ENCODE peak calls at places on chromosomes 16 and 17, in ten cellular contexts. One of them, this sample, is unnamed.

GRCh38 chr16:29710227-29711219 is 31.5 kb downstream of the QPRT start:
- DNase-seq in CD8-positive, alpha-beta T cell: peak
- DNase-seq in K562: peak
- DNase-seq in thoracic aorta: no peak
- DNase-seq in AG04449: peak
- DNase-seq in A549: peak
- DNase-seq in PC-9: peak
- DNase-seq in adrenal gland: peak
- DNase-seq in fibroblast of villous mesenchyme: peak
- DNase-seq in keratinocyte: no peak
- DNase-seq in this sample: peak

GRCh38 chr16:17951273-17951845 is 385.2 kb downstream of the NPIPA8 start:
- DNase-seq in PC-9: no peak
- DNase-seq in thoracic aorta: no peak
- DNase-seq in keratinocyte: no peak
- DNase-seq in A549: no peak
- DNase-seq in K562: no peak
- DNase-seq in adrenal gland: no peak
- DNase-seq in fibroblast of villous mesenchyme: no peak
- DNase-seq in AG04449: no peak
- DNase-seq in CD8-positive, alpha-beta T cell: no peak
- DNase-seq in this sample: no peak

GRCh38 chr17:31431098-31431794 is 39.8 kb downstream of the RAB11FIP4 start:
- DNase-seq in thoracic aorta: no peak
- DNase-seq in A549: no peak
- DNase-seq in PC-9: no peak
- DNase-seq in keratinocyte: no peak
- DNase-seq in AG04449: no peak
- DNase-seq in CD8-positive, alpha-beta T cell: no peak
- DNase-seq in adrenal gland: no peak
- DNase-seq in K562: no peak
- DNase-seq in fibroblast of villous mesenchyme: no peak
- DNase-seq in this sample: no peak

GRCh38 chr16:57781741-57782606 is 20.3 kb downstream of the KIFC3 start:
- DNase-seq in AG04449: no peak
- DNase-seq in K562: no peak
- DNase-seq in fibroblast of villous mesenchyme: no peak
- DNase-seq in CD8-positive, alpha-beta T cell: no peak
- DNase-seq in keratinocyte: no peak
- DNase-seq in thoracic aorta: no peak
- DNase-seq in A549: no peak
- DNase-seq in adrenal gland: no peak
- DNase-seq in PC-9: no peak
- DNase-seq in this sample: peak

GRCh38 chr16:75250809-75251279 is 580 bp downstream of the BCAR1 start:
- DNase-seq in K562: peak
- DNase-seq in thoracic aorta: no peak
- DNase-seq in keratinocyte: no peak
- DNase-seq in fibroblast of villous mesenchyme: no peak
- DNase-seq in adrenal gland: peak
- DNase-seq in AG04449: no peak
- DNase-seq in CD8-positive, alpha-beta T cell: no peak
- DNase-seq in PC-9: no peak
- DNase-seq in A549: no peak
- DNase-seq in this sample: no peak

GRCh38 chr17:58005031-58005727 is 1.9 kb downstream of the SRSF1 start:
- DNase-seq in A549: peak
- DNase-seq in AG04449: no peak
- DNase-seq in adrenal gland: no peak
- DNase-seq in PC-9: no peak
- DNase-seq in thoracic aorta: no peak
- DNase-seq in fibroblast of villous mesenchyme: no peak
- DNase-seq in CD8-positive, alpha-beta T cell: no peak
- DNase-seq in keratinocyte: no peak
- DNase-seq in K562: peak
- DNase-seq in this sample: no peak

GRCh38 chr16:71439531-71439930 is 2.3 kb downstream of the TLE7 start:
- DNase-seq in fibroblast of villous mesenchyme: peak
- DNase-seq in adrenal gland: no peak
- DNase-seq in K562: no peak
- DNase-seq in PC-9: no peak
- DNase-seq in A549: no peak
- DNase-seq in keratinocyte: no peak
- DNase-seq in AG04449: no peak
- DNase-seq in thoracic aorta: no peak
- DNase-seq in CD8-positive, alpha-beta T cell: no peak
- DNase-seq in this sample: peak

GRCh38 chr17:1169913-1170312 is 9.9 kb downstream of the ABR start:
- DNase-seq in K562: no peak
- DNase-seq in AG04449: no peak
- DNase-seq in A549: no peak
- DNase-seq in keratinocyte: no peak
- DNase-seq in PC-9: no peak
- DNase-seq in fibroblast of villous mesenchyme: no peak
- DNase-seq in CD8-positive, alpha-beta T cell: no peak
- DNase-seq in adrenal gland: no peak
- DNase-seq in thoracic aorta: no peak
- DNase-seq in this sample: no peak

GRCh38 chr17:49216482-49216881 is 6.0 kb downstream of the ABI3 start:
- DNase-seq in adrenal gland: no peak
- DNase-seq in CD8-positive, alpha-beta T cell: no peak
- DNase-seq in thoracic aorta: no peak
- DNase-seq in fibroblast of villous mesenchyme: no peak
- DNase-seq in K562: no peak
- DNase-seq in PC-9: no peak
- DNase-seq in keratinocyte: no peak
- DNase-seq in AG04449: no peak
- DNase-seq in A549: no peak
- DNase-seq in this sample: no peak

GRCh38 chr16:72818286-72818845 is 229.6 kb downstream of the ZFHX3 start:
- DNase-seq in PC-9: no peak
- DNase-seq in CD8-positive, alpha-beta T cell: no peak
- DNase-seq in thoracic aorta: no peak
- DNase-seq in keratinocyte: no peak
- DNase-seq in fibroblast of villous mesenchyme: no peak
- DNase-seq in K562: no peak
- DNase-seq in AG04449: no peak
- DNase-seq in A549: no peak
- DNase-seq in adrenal gland: no peak
- DNase-seq in this sample: no peak

GRCh38 chr16:11801481-11802021 is 4.5 kb upstream of the ZC3H7A start:
- DNase-seq in K562: no peak
- DNase-seq in thoracic aorta: no peak
- DNase-seq in fibroblast of villous mesenchyme: peak
- DNase-seq in PC-9: no peak
- DNase-seq in AG04449: no peak
- DNase-seq in keratinocyte: no peak
- DNase-seq in CD8-positive, alpha-beta T cell: no peak
- DNase-seq in adrenal gland: no peak
- DNase-seq in A549: peak
- DNase-seq in this sample: no peak

GRCh38 chr16:9192746-9193145 is 101.3 kb downstream of the HAPSTR1 start:
- DNase-seq in CD8-positive, alpha-beta T cell: no peak
- DNase-seq in AG04449: no peak
- DNase-seq in fibroblast of villous mesenchyme: no peak
- DNase-seq in keratinocyte: no peak
- DNase-seq in adrenal gland: no peak
- DNase-seq in A549: no peak
- DNase-seq in thoracic aorta: no peak
- DNase-seq in PC-9: no peak
- DNase-seq in K562: no peak
- DNase-seq in this sample: peak

GRCh38 chr17:10815318-10815717 is 11.4 kb upstream of the TMEM238L start:
- DNase-seq in AG04449: no peak
- DNase-seq in adrenal gland: no peak
- DNase-seq in PC-9: peak
- DNase-seq in A549: no peak
- DNase-seq in K562: no peak
- DNase-seq in CD8-positive, alpha-beta T cell: no peak
- DNase-seq in fibroblast of villous mesenchyme: no peak
- DNase-seq in thoracic aorta: no peak
- DNase-seq in keratinocyte: no peak
- DNase-seq in this sample: no peak

GRCh38 chr16:75241412-75241811 is 10.0 kb downstream of the BCAR1 start:
- DNase-seq in thoracic aorta: no peak
- DNase-seq in K562: no peak
- DNase-seq in A549: no peak
- DNase-seq in PC-9: no peak
- DNase-seq in fibroblast of villous mesenchyme: no peak
- DNase-seq in AG04449: no peak
- DNase-seq in keratinocyte: no peak
- DNase-seq in CD8-positive, alpha-beta T cell: no peak
- DNase-seq in adrenal gland: no peak
- DNase-seq in this sample: no peak

GRCh38 chr17:49546546-49547535 is 28.8 kb upstream of the NXPH3 start:
- DNase-seq in AG04449: no peak
- DNase-seq in keratinocyte: no peak
- DNase-seq in K562: peak
- DNase-seq in A549: no peak
- DNase-seq in adrenal gland: no peak
- DNase-seq in fibroblast of villous mesenchyme: no peak
- DNase-seq in PC-9: no peak
- DNase-seq in thoracic aorta: no peak
- DNase-seq in CD8-positive, alpha-beta T cell: no peak
- DNase-seq in this sample: no peak

GRCh38 chr17:15413101-15413750 is 54.2 kb downstream of the CDRT4 start:
- DNase-seq in thoracic aorta: no peak
- DNase-seq in fibroblast of villous mesenchyme: no peak
- DNase-seq in AG04449: no peak
- DNase-seq in adrenal gland: no peak
- DNase-seq in A549: no peak
- DNase-seq in CD8-positive, alpha-beta T cell: no peak
- DNase-seq in K562: no peak
- DNase-seq in keratinocyte: no peak
- DNase-seq in PC-9: no peak
- DNase-seq in this sample: no peak

GRCh38 chr17:42900460-42901331 is at the start of gene G6PC1:
- DNase-seq in K562: no peak
- DNase-seq in PC-9: no peak
- DNase-seq in A549: no peak
- DNase-seq in keratinocyte: no peak
- DNase-seq in CD8-positive, alpha-beta T cell: no peak
- DNase-seq in adrenal gland: no peak
- DNase-seq in AG04449: no peak
- DNase-seq in fibroblast of villous mesenchyme: no peak
- DNase-seq in thoracic aorta: no peak
- DNase-seq in this sample: no peak

DNA sequence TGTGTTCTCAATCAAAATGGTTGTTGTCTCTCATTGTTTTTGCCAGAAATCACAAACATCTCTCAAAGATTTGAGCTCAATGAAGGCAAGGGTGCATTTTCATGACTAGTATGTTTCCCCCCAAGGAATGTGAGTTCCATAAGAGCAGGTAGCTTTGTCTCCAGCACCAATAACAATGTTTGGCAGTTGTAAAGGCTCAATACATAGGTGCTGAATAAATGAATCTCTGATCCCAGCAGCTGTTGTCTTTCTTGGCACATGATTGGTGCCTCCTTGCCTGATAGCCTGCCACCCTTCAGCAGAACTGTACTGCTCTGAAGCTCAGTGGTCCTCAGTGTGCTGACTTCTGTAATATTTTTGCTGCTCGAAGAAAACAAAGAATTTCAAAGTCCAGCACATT is 103.1 kb upstream of the CDH11 start:
- DNase-seq in adrenal gland: no peak
- DNase-seq in keratinocyte: no peak
- DNase-seq in CD8-positive, alpha-beta T cell: no peak
- DNase-seq in PC-9: no peak
- DNase-seq in A549: no peak
- DNase-seq in AG04449: no peak
- DNase-seq in thoracic aorta: no peak
- DNase-seq in K562: no peak
- DNase-seq in fibroblast of villous mesenchyme: no peak
- DNase-seq in this sample: no peak
- TF ChIP-seq CTCF in adrenal gland: no peak
- TF ChIP-seq CTCF in keratinocyte: no peak
- TF ChIP-seq CTCF in CD8-positive, alpha-beta T cell: no peak
- TF ChIP-seq CTCF in PC-9: no peak
- TF ChIP-seq CTCF in A549: no peak
- TF ChIP-seq CTCF in AG04449: no peak
- TF ChIP-seq CTCF in thoracic aorta: no peak
- TF ChIP-seq CTCF in K562: no peak
- TF ChIP-seq CTCF in fibroblast of villous mesenchyme: no peak
- TF ChIP-seq CTCF in this sample: no peak

GRCh38 chr17:83199500-83200201 is 120.2 kb downstream of the METRNL start:
- DNase-seq in adrenal gland: peak
- DNase-seq in thoracic aorta: peak
- DNase-seq in A549: no peak
- DNase-seq in PC-9: peak
- DNase-seq in AG04449: no peak
- DNase-seq in keratinocyte: no peak
- DNase-seq in CD8-positive, alpha-beta T cell: peak
- DNase-seq in K562: no peak
- DNase-seq in fibroblast of villous mesenchyme: no peak
- DNase-seq in this sample: peak
- H3K4me3 ChIP-seq in adrenal gland: no peak
- H3K4me3 ChIP-seq in thoracic aorta: peak
- H3K4me3 ChIP-seq in A549: no peak
- H3K4me3 ChIP-seq in PC-9: no peak
- H3K4me3 ChIP-seq in AG04449: no peak
- H3K4me3 ChIP-seq in keratinocyte: no peak
- H3K4me3 ChIP-seq in CD8-positive, alpha-beta T cell: peak
- H3K4me3 ChIP-seq in K562: no peak
- H3K4me3 ChIP-seq in fibroblast of villous mesenchyme: no peak
- H3K4me3 ChIP-seq in this sample: no peak

DNA sequence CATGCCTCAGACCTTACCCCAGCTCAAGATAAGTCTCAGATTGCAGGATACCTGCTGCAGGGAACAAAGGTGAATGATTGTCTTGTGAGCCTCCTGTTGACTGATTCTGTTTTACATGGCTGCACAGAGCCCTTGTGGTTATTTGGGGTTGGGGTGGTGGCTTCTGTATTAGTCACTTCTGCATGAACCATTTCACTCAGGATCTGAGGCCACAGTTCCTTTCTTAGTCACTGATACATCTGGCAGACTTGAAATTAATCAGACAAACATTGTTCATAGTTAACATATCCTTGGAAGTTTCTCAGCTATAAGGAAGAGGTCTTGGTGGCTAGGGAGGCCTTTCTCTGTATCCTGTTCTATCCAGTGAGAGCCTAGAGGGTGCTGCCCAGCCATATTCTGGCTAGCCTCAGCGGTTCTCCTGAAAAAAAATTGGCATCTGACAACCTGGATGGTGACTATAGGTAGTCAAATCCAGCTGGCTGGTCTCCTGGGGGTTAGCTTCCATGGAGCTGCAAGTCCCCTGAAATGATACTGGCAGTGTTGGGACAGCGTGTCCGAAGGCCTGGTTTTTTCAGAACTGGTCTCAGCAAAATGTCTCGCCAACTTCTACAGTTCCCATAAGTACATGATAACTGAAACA is 8.4 kb upstream of the PLK1 start:
- DNase-seq in A549: no peak
- DNase-seq in K562: no peak
- DNase-seq in PC-9: peak
- DNase-seq in fibroblast of villous mesenchyme: peak
- DNase-seq in CD8-positive, alpha-beta T cell: no peak
- DNase-seq in thoracic aorta: no peak
- DNase-seq in AG04449: peak
- DNase-seq in adrenal gland: peak
- DNase-seq in keratinocyte: peak
- DNase-seq in this sample: peak
- TF ChIP-seq CTCF in A549: no peak
- TF ChIP-seq CTCF in K562: no peak
- TF ChIP-seq CTCF in PC-9: no peak
- TF ChIP-seq CTCF in fibroblast of villous mesenchyme: no peak
- TF ChIP-seq CTCF in CD8-positive, alpha-beta T cell: no peak
- TF ChIP-seq CTCF in thoracic aorta: no peak
- TF ChIP-seq CTCF in AG04449: no peak
- TF ChIP-seq CTCF in adrenal gland: no peak
- TF ChIP-seq CTCF in keratinocyte: no peak
- TF ChIP-seq CTCF in this sample: no peak

GRCh38 chr17:79840204-79840988 is 1.2 kb upstream of the CBX4 start:
- DNase-seq in keratinocyte: no peak
- DNase-seq in adrenal gland: peak
- DNase-seq in A549: peak
- DNase-seq in fibroblast of villous mesenchyme: peak
- DNase-seq in thoracic aorta: no peak
- DNase-seq in AG04449: no peak
- DNase-seq in PC-9: peak
- DNase-seq in K562: no peak
- DNase-seq in CD8-positive, alpha-beta T cell: no peak
- DNase-seq in this sample: peak
- H3K4me3 ChIP-seq in keratinocyte: peak
- H3K4me3 ChIP-seq in adrenal gland: no peak
- H3K4me3 ChIP-seq in A549: peak
- H3K4me3 ChIP-seq in fibroblast of villous mesenchyme: no peak
- H3K4me3 ChIP-seq in thoracic aorta: peak
- H3K4me3 ChIP-seq in AG04449: peak
- H3K4me3 ChIP-seq in PC-9: peak
- H3K4me3 ChIP-seq in K562: peak
- H3K4me3 ChIP-seq in CD8-positive, alpha-beta T cell: no peak
- H3K4me3 ChIP-seq in this sample: no peak